ENCODE peak calls at places on chromosomes 12 and 14, in ten cellular contexts. One of them, this sample, is unnamed.

GRCh38 chr12:56948881-56949280 is 8.5 kb downstream of the RDH16 start:
- DNase-seq in stimulated activated CD4-positive, alpha-beta T cell treated with anti-CD3 and anti-CD28 coated beads, Interleukin-1b, Interleukin-23, amount 100 ng/mL, for 48 hours: no peak
- DNase-seq in NCI-H2081: no peak
- DNase-seq in posterior cingulate gyrus: no peak
- DNase-seq in activated CD4-positive, alpha-beta T cell treated with anti-CD3 and anti-CD28 coated beads, Interleukin-2, amount 10 ng/mL, durations not matched to agents 7 days and 5 days: no peak
- DNase-seq in psoas muscle: no peak
- DNase-seq in KBM-7: no peak
- DNase-seq in H4: no peak
- DNase-seq in stimulated activated CD8-positive, alpha-beta memory T cell treated with anti-CD3 and anti-CD28 coated beads, Interleukin-12 subunit alpha, Interleukin-12 subunit beta, amount 100 ng/mL, for 4 hours: no peak
- DNase-seq in right cardiac atrium: no peak
- DNase-seq in this sample: no peak

GRCh38 chr12:4997939-4998338 is 45.7 kb upstream of the KCNA5 start:
- DNase-seq in stimulated activated CD4-positive, alpha-beta T cell treated with anti-CD3 and anti-CD28 coated beads, Interleukin-1b, Interleukin-23, amount 100 ng/mL, for 48 hours: no peak
- DNase-seq in NCI-H2081: no peak
- DNase-seq in posterior cingulate gyrus: peak
- DNase-seq in activated CD4-positive, alpha-beta T cell treated with anti-CD3 and anti-CD28 coated beads, Interleukin-2, amount 10 ng/mL, durations not matched to agents 7 days and 5 days: no peak
- DNase-seq in psoas muscle: peak
- DNase-seq in KBM-7: no peak
- DNase-seq in H4: peak
- DNase-seq in stimulated activated CD8-positive, alpha-beta memory T cell treated with anti-CD3 and anti-CD28 coated beads, Interleukin-12 subunit alpha, Interleukin-12 subunit beta, amount 100 ng/mL, for 4 hours: no peak
- DNase-seq in right cardiac atrium: no peak
- DNase-seq in this sample: no peak

GRCh38 chr14:51552768-51553426 is 98.8 kb upstream of the FRMD6 start:
- DNase-seq in stimulated activated CD4-positive, alpha-beta T cell treated with anti-CD3 and anti-CD28 coated beads, Interleukin-1b, Interleukin-23, amount 100 ng/mL, for 48 hours: no peak
- DNase-seq in NCI-H2081: peak
- DNase-seq in posterior cingulate gyrus: no peak
- DNase-seq in activated CD4-positive, alpha-beta T cell treated with anti-CD3 and anti-CD28 coated beads, Interleukin-2, amount 10 ng/mL, durations not matched to agents 7 days and 5 days: no peak
- DNase-seq in psoas muscle: no peak
- DNase-seq in KBM-7: no peak
- DNase-seq in H4: no peak
- DNase-seq in stimulated activated CD8-positive, alpha-beta memory T cell treated with anti-CD3 and anti-CD28 coated beads, Interleukin-12 subunit alpha, Interleukin-12 subunit beta, amount 100 ng/mL, for 4 hours: no peak
- DNase-seq in right cardiac atrium: no peak
- DNase-seq in this sample: no peak

GRCh38 chr12:124927325-124928094 is 13.1 kb upstream of the UBC start:
- DNase-seq in stimulated activated CD4-positive, alpha-beta T cell treated with anti-CD3 and anti-CD28 coated beads, Interleukin-1b, Interleukin-23, amount 100 ng/mL, for 48 hours: peak
- DNase-seq in NCI-H2081: no peak
- DNase-seq in posterior cingulate gyrus: peak
- DNase-seq in activated CD4-positive, alpha-beta T cell treated with anti-CD3 and anti-CD28 coated beads, Interleukin-2, amount 10 ng/mL, durations not matched to agents 7 days and 5 days: peak
- DNase-seq in psoas muscle: peak
- DNase-seq in KBM-7: peak
- DNase-seq in H4: peak
- DNase-seq in stimulated activated CD8-positive, alpha-beta memory T cell treated with anti-CD3 and anti-CD28 coated beads, Interleukin-12 subunit alpha, Interleukin-12 subunit beta, amount 100 ng/mL, for 4 hours: peak
- DNase-seq in right cardiac atrium: peak
- DNase-seq in this sample: no peak

GRCh38 chr12:41188058-41188840 is at the start of gene PDZRN4:
- DNase-seq in stimulated activated CD4-positive, alpha-beta T cell treated with anti-CD3 and anti-CD28 coated beads, Interleukin-1b, Interleukin-23, amount 100 ng/mL, for 48 hours: no peak
- DNase-seq in NCI-H2081: peak
- DNase-seq in posterior cingulate gyrus: peak
- DNase-seq in activated CD4-positive, alpha-beta T cell treated with anti-CD3 and anti-CD28 coated beads, Interleukin-2, amount 10 ng/mL, durations not matched to agents 7 days and 5 days: no peak
- DNase-seq in psoas muscle: peak
- DNase-seq in KBM-7: no peak
- DNase-seq in H4: no peak
- DNase-seq in stimulated activated CD8-positive, alpha-beta memory T cell treated with anti-CD3 and anti-CD28 coated beads, Interleukin-12 subunit alpha, Interleukin-12 subunit beta, amount 100 ng/mL, for 4 hours: no peak
- DNase-seq in right cardiac atrium: peak
- DNase-seq in this sample: no peak

GRCh38 chr14:61632401-61633195 is 62.7 kb upstream of the HIF1A start:
- DNase-seq in stimulated activated CD4-positive, alpha-beta T cell treated with anti-CD3 and anti-CD28 coated beads, Interleukin-1b, Interleukin-23, amount 100 ng/mL, for 48 hours: no peak
- DNase-seq in NCI-H2081: no peak
- DNase-seq in posterior cingulate gyrus: no peak
- DNase-seq in activated CD4-positive, alpha-beta T cell treated with anti-CD3 and anti-CD28 coated beads, Interleukin-2, amount 10 ng/mL, durations not matched to agents 7 days and 5 days: no peak
- DNase-seq in psoas muscle: no peak
- DNase-seq in KBM-7: no peak
- DNase-seq in H4: no peak
- DNase-seq in stimulated activated CD8-positive, alpha-beta memory T cell treated with anti-CD3 and anti-CD28 coated beads, Interleukin-12 subunit alpha, Interleukin-12 subunit beta, amount 100 ng/mL, for 4 hours: no peak
- DNase-seq in right cardiac atrium: no peak
- DNase-seq in this sample: no peak

GRCh38 chr14:64732066-64732465 is 27.8 kb downstream of the PLEKHG3 start:
- DNase-seq in stimulated activated CD4-positive, alpha-beta T cell treated with anti-CD3 and anti-CD28 coated beads, Interleukin-1b, Interleukin-23, amount 100 ng/mL, for 48 hours: no peak
- DNase-seq in NCI-H2081: no peak
- DNase-seq in posterior cingulate gyrus: no peak
- DNase-seq in activated CD4-positive, alpha-beta T cell treated with anti-CD3 and anti-CD28 coated beads, Interleukin-2, amount 10 ng/mL, durations not matched to agents 7 days and 5 days: no peak
- DNase-seq in psoas muscle: peak
- DNase-seq in KBM-7: no peak
- DNase-seq in H4: no peak
- DNase-seq in stimulated activated CD8-positive, alpha-beta memory T cell treated with anti-CD3 and anti-CD28 coated beads, Interleukin-12 subunit alpha, Interleukin-12 subunit beta, amount 100 ng/mL, for 4 hours: no peak
- DNase-seq in right cardiac atrium: no peak
- DNase-seq in this sample: no peak

GRCh38 chr14:99822800-99823455 is 29.7 kb downstream of the EML1 start:
- DNase-seq in stimulated activated CD4-positive, alpha-beta T cell treated with anti-CD3 and anti-CD28 coated beads, Interleukin-1b, Interleukin-23, amount 100 ng/mL, for 48 hours: no peak
- DNase-seq in NCI-H2081: no peak
- DNase-seq in posterior cingulate gyrus: no peak
- DNase-seq in activated CD4-positive, alpha-beta T cell treated with anti-CD3 and anti-CD28 coated beads, Interleukin-2, amount 10 ng/mL, durations not matched to agents 7 days and 5 days: no peak
- DNase-seq in psoas muscle: no peak
- DNase-seq in KBM-7: no peak
- DNase-seq in H4: no peak
- DNase-seq in stimulated activated CD8-positive, alpha-beta memory T cell treated with anti-CD3 and anti-CD28 coated beads, Interleukin-12 subunit alpha, Interleukin-12 subunit beta, amount 100 ng/mL, for 4 hours: no peak
- DNase-seq in right cardiac atrium: no peak
- DNase-seq in this sample: no peak

GRCh38 chr12:31850268-31850667 is 108.9 kb upstream of the RESF1 start:
- DNase-seq in stimulated activated CD4-positive, alpha-beta T cell treated with anti-CD3 and anti-CD28 coated beads, Interleukin-1b, Interleukin-23, amount 100 ng/mL, for 48 hours: no peak
- DNase-seq in NCI-H2081: no peak
- DNase-seq in posterior cingulate gyrus: no peak
- DNase-seq in activated CD4-positive, alpha-beta T cell treated with anti-CD3 and anti-CD28 coated beads, Interleukin-2, amount 10 ng/mL, durations not matched to agents 7 days and 5 days: no peak
- DNase-seq in psoas muscle: no peak
- DNase-seq in KBM-7: no peak
- DNase-seq in H4: no peak
- DNase-seq in stimulated activated CD8-positive, alpha-beta memory T cell treated with anti-CD3 and anti-CD28 coated beads, Interleukin-12 subunit alpha, Interleukin-12 subunit beta, amount 100 ng/mL, for 4 hours: no peak
- DNase-seq in right cardiac atrium: no peak
- DNase-seq in this sample: no peak

GRCh38 chr12:1527789-1528188 is 66.6 kb downstream of the FBXL14 start:
- DNase-seq in stimulated activated CD4-positive, alpha-beta T cell treated with anti-CD3 and anti-CD28 coated beads, Interleukin-1b, Interleukin-23, amount 100 ng/mL, for 48 hours: no peak
- DNase-seq in NCI-H2081: no peak
- DNase-seq in posterior cingulate gyrus: no peak
- DNase-seq in activated CD4-positive, alpha-beta T cell treated with anti-CD3 and anti-CD28 coated beads, Interleukin-2, amount 10 ng/mL, durations not matched to agents 7 days and 5 days: no peak
- DNase-seq in psoas muscle: no peak
- DNase-seq in KBM-7: no peak
- DNase-seq in H4: peak
- DNase-seq in stimulated activated CD8-positive, alpha-beta memory T cell treated with anti-CD3 and anti-CD28 coated beads, Interleukin-12 subunit alpha, Interleukin-12 subunit beta, amount 100 ng/mL, for 4 hours: no peak
- DNase-seq in right cardiac atrium: no peak
- DNase-seq in this sample: no peak

GRCh38 chr14:33556382-33557121 is 394.3 kb downstream of the EGLN3 start:
- DNase-seq in stimulated activated CD4-positive, alpha-beta T cell treated with anti-CD3 and anti-CD28 coated beads, Interleukin-1b, Interleukin-23, amount 100 ng/mL, for 48 hours: no peak
- DNase-seq in NCI-H2081: no peak
- DNase-seq in posterior cingulate gyrus: no peak
- DNase-seq in activated CD4-positive, alpha-beta T cell treated with anti-CD3 and anti-CD28 coated beads, Interleukin-2, amount 10 ng/mL, durations not matched to agents 7 days and 5 days: no peak
- DNase-seq in psoas muscle: no peak
- DNase-seq in KBM-7: no peak
- DNase-seq in H4: no peak
- DNase-seq in stimulated activated CD8-positive, alpha-beta memory T cell treated with anti-CD3 and anti-CD28 coated beads, Interleukin-12 subunit alpha, Interleukin-12 subunit beta, amount 100 ng/mL, for 4 hours: no peak
- DNase-seq in right cardiac atrium: no peak
- DNase-seq in this sample: no peak

GRCh38 chr14:65792208-65792905 is 379.8 kb downstream of the FUT8 start:
- DNase-seq in stimulated activated CD4-positive, alpha-beta T cell treated with anti-CD3 and anti-CD28 coated beads, Interleukin-1b, Interleukin-23, amount 100 ng/mL, for 48 hours: no peak
- DNase-seq in NCI-H2081: no peak
- DNase-seq in posterior cingulate gyrus: no peak
- DNase-seq in activated CD4-positive, alpha-beta T cell treated with anti-CD3 and anti-CD28 coated beads, Interleukin-2, amount 10 ng/mL, durations not matched to agents 7 days and 5 days: no peak
- DNase-seq in psoas muscle: no peak
- DNase-seq in KBM-7: no peak
- DNase-seq in H4: peak
- DNase-seq in stimulated activated CD8-positive, alpha-beta memory T cell treated with anti-CD3 and anti-CD28 coated beads, Interleukin-12 subunit alpha, Interleukin-12 subunit beta, amount 100 ng/mL, for 4 hours: no peak
- DNase-seq in right cardiac atrium: no peak
- DNase-seq in this sample: no peak

GRCh38 chr12:79547735-79548347 is 142.9 kb downstream of the PAWR start:
- DNase-seq in stimulated activated CD4-positive, alpha-beta T cell treated with anti-CD3 and anti-CD28 coated beads, Interleukin-1b, Interleukin-23, amount 100 ng/mL, for 48 hours: no peak
- DNase-seq in NCI-H2081: peak
- DNase-seq in posterior cingulate gyrus: no peak
- DNase-seq in activated CD4-positive, alpha-beta T cell treated with anti-CD3 and anti-CD28 coated beads, Interleukin-2, amount 10 ng/mL, durations not matched to agents 7 days and 5 days: peak
- DNase-seq in psoas muscle: no peak
- DNase-seq in KBM-7: peak
- DNase-seq in H4: peak
- DNase-seq in stimulated activated CD8-positive, alpha-beta memory T cell treated with anti-CD3 and anti-CD28 coated beads, Interleukin-12 subunit alpha, Interleukin-12 subunit beta, amount 100 ng/mL, for 4 hours: no peak
- DNase-seq in right cardiac atrium: no peak
- DNase-seq in this sample: peak

GRCh38 chr12:47995976-47996375 is 8.3 kb downstream of the COL2A1 start:
- DNase-seq in stimulated activated CD4-positive, alpha-beta T cell treated with anti-CD3 and anti-CD28 coated beads, Interleukin-1b, Interleukin-23, amount 100 ng/mL, for 48 hours: no peak
- DNase-seq in NCI-H2081: peak
- DNase-seq in posterior cingulate gyrus: no peak
- DNase-seq in activated CD4-positive, alpha-beta T cell treated with anti-CD3 and anti-CD28 coated beads, Interleukin-2, amount 10 ng/mL, durations not matched to agents 7 days and 5 days: no peak
- DNase-seq in psoas muscle: no peak
- DNase-seq in KBM-7: no peak
- DNase-seq in H4: peak
- DNase-seq in stimulated activated CD8-positive, alpha-beta memory T cell treated with anti-CD3 and anti-CD28 coated beads, Interleukin-12 subunit alpha, Interleukin-12 subunit beta, amount 100 ng/mL, for 4 hours: no peak
- DNase-seq in right cardiac atrium: no peak
- DNase-seq in this sample: peak

GRCh38 chr12:113241191-113242017 is 20.1 kb downstream of the TPCN1 start:
- DNase-seq in stimulated activated CD4-positive, alpha-beta T cell treated with anti-CD3 and anti-CD28 coated beads, Interleukin-1b, Interleukin-23, amount 100 ng/mL, for 48 hours: no peak
- DNase-seq in NCI-H2081: peak
- DNase-seq in posterior cingulate gyrus: no peak
- DNase-seq in activated CD4-positive, alpha-beta T cell treated with anti-CD3 and anti-CD28 coated beads, Interleukin-2, amount 10 ng/mL, durations not matched to agents 7 days and 5 days: no peak
- DNase-seq in psoas muscle: peak
- DNase-seq in KBM-7: no peak
- DNase-seq in H4: peak
- DNase-seq in stimulated activated CD8-positive, alpha-beta memory T cell treated with anti-CD3 and anti-CD28 coated beads, Interleukin-12 subunit alpha, Interleukin-12 subunit beta, amount 100 ng/mL, for 4 hours: no peak
- DNase-seq in right cardiac atrium: no peak
- DNase-seq in this sample: peak

GRCh38 chr14:61889914-61890351 is 127.7 kb downstream of the SNAPC1 start:
- DNase-seq in stimulated activated CD4-positive, alpha-beta T cell treated with anti-CD3 and anti-CD28 coated beads, Interleukin-1b, Interleukin-23, amount 100 ng/mL, for 48 hours: peak
- DNase-seq in NCI-H2081: no peak
- DNase-seq in posterior cingulate gyrus: no peak
- DNase-seq in activated CD4-positive, alpha-beta T cell treated with anti-CD3 and anti-CD28 coated beads, Interleukin-2, amount 10 ng/mL, durations not matched to agents 7 days and 5 days: peak
- DNase-seq in psoas muscle: no peak
- DNase-seq in KBM-7: no peak
- DNase-seq in H4: no peak
- DNase-seq in stimulated activated CD8-positive, alpha-beta memory T cell treated with anti-CD3 and anti-CD28 coated beads, Interleukin-12 subunit alpha, Interleukin-12 subunit beta, amount 100 ng/mL, for 4 hours: no peak
- DNase-seq in right cardiac atrium: no peak
- DNase-seq in this sample: no peak

GRCh38 chr14:59213368-59214315 is 25.2 kb downstream of the DAAM1 start:
- DNase-seq in stimulated activated CD4-positive, alpha-beta T cell treated with anti-CD3 and anti-CD28 coated beads, Interleukin-1b, Interleukin-23, amount 100 ng/mL, for 48 hours: no peak
- DNase-seq in NCI-H2081: peak
- DNase-seq in posterior cingulate gyrus: no peak
- DNase-seq in activated CD4-positive, alpha-beta T cell treated with anti-CD3 and anti-CD28 coated beads, Interleukin-2, amount 10 ng/mL, durations not matched to agents 7 days and 5 days: no peak
- DNase-seq in psoas muscle: no peak
- DNase-seq in KBM-7: no peak
- DNase-seq in H4: no peak
- DNase-seq in stimulated activated CD8-positive, alpha-beta memory T cell treated with anti-CD3 and anti-CD28 coated beads, Interleukin-12 subunit alpha, Interleukin-12 subunit beta, amount 100 ng/mL, for 4 hours: no peak
- DNase-seq in right cardiac atrium: no peak
- DNase-seq in this sample: no peak

GRCh38 chr14:36161781-36162180 is 14.7 kb downstream of the PTCSC3 start:
- DNase-seq in stimulated activated CD4-positive, alpha-beta T cell treated with anti-CD3 and anti-CD28 coated beads, Interleukin-1b, Interleukin-23, amount 100 ng/mL, for 48 hours: no peak
- DNase-seq in NCI-H2081: no peak
- DNase-seq in posterior cingulate gyrus: no peak
- DNase-seq in activated CD4-positive, alpha-beta T cell treated with anti-CD3 and anti-CD28 coated beads, Interleukin-2, amount 10 ng/mL, durations not matched to agents 7 days and 5 days: no peak
- DNase-seq in psoas muscle: no peak
- DNase-seq in KBM-7: no peak
- DNase-seq in H4: no peak
- DNase-seq in stimulated activated CD8-positive, alpha-beta memory T cell treated with anti-CD3 and anti-CD28 coated beads, Interleukin-12 subunit alpha, Interleukin-12 subunit beta, amount 100 ng/mL, for 4 hours: no peak
- DNase-seq in right cardiac atrium: no peak
- DNase-seq in this sample: no peak

GRCh38 chr12:1716215-1716862 is 25.5 kb downstream of the ADIPOR2 start:
- DNase-seq in stimulated activated CD4-positive, alpha-beta T cell treated with anti-CD3 and anti-CD28 coated beads, Interleukin-1b, Interleukin-23, amount 100 ng/mL, for 48 hours: no peak
- DNase-seq in NCI-H2081: no peak
- DNase-seq in posterior cingulate gyrus: no peak
- DNase-seq in activated CD4-positive, alpha-beta T cell treated with anti-CD3 and anti-CD28 coated beads, Interleukin-2, amount 10 ng/mL, durations not matched to agents 7 days and 5 days: no peak
- DNase-seq in psoas muscle: no peak
- DNase-seq in KBM-7: no peak
- DNase-seq in H4: no peak
- DNase-seq in stimulated activated CD8-positive, alpha-beta memory T cell treated with anti-CD3 and anti-CD28 coated beads, Interleukin-12 subunit alpha, Interleukin-12 subunit beta, amount 100 ng/mL, for 4 hours: no peak
- DNase-seq in right cardiac atrium: no peak
- DNase-seq in this sample: no peak

GRCh38 chr12:16939871-16940306 is 333.9 kb upstream of the LMO3 start:
- DNase-seq in stimulated activated CD4-positive, alpha-beta T cell treated with anti-CD3 and anti-CD28 coated beads, Interleukin-1b, Interleukin-23, amount 100 ng/mL, for 48 hours: peak
- DNase-seq in NCI-H2081: peak
- DNase-seq in posterior cingulate gyrus: no peak
- DNase-seq in activated CD4-positive, alpha-beta T cell treated with anti-CD3 and anti-CD28 coated beads, Interleukin-2, amount 10 ng/mL, durations not matched to agents 7 days and 5 days: peak
- DNase-seq in psoas muscle: no peak
- DNase-seq in KBM-7: peak
- DNase-seq in H4: peak
- DNase-seq in stimulated activated CD8-positive, alpha-beta memory T cell treated with anti-CD3 and anti-CD28 coated beads, Interleukin-12 subunit alpha, Interleukin-12 subunit beta, amount 100 ng/mL, for 4 hours: no peak
- DNase-seq in right cardiac atrium: no peak
- DNase-seq in this sample: no peak

GRCh38 chr12:27970981-27971489 is 1.5 kb downstream of the PTHLH start:
- DNase-seq in stimulated activated CD4-positive, alpha-beta T cell treated with anti-CD3 and anti-CD28 coated beads, Interleukin-1b, Interleukin-23, amount 100 ng/mL, for 48 hours: no peak
- DNase-seq in NCI-H2081: no peak
- DNase-seq in posterior cingulate gyrus: no peak
- DNase-seq in activated CD4-positive, alpha-beta T cell treated with anti-CD3 and anti-CD28 coated beads, Interleukin-2, amount 10 ng/mL, durations not matched to agents 7 days and 5 days: no peak
- DNase-seq in psoas muscle: peak
- DNase-seq in KBM-7: no peak
- DNase-seq in H4: no peak
- DNase-seq in stimulated activated CD8-positive, alpha-beta memory T cell treated with anti-CD3 and anti-CD28 coated beads, Interleukin-12 subunit alpha, Interleukin-12 subunit beta, amount 100 ng/mL, for 4 hours: no peak
- DNase-seq in right cardiac atrium: peak
- DNase-seq in this sample: no peak

GRCh38 chr14:64801800-64802199 is 77.9 kb downstream of the SPTB start:
- DNase-seq in stimulated activated CD4-positive, alpha-beta T cell treated with anti-CD3 and anti-CD28 coated beads, Interleukin-1b, Interleukin-23, amount 100 ng/mL, for 48 hours: no peak
- DNase-seq in NCI-H2081: no peak
- DNase-seq in posterior cingulate gyrus: no peak
- DNase-seq in activated CD4-positive, alpha-beta T cell treated with anti-CD3 and anti-CD28 coated beads, Interleukin-2, amount 10 ng/mL, durations not matched to agents 7 days and 5 days: no peak
- DNase-seq in psoas muscle: no peak
- DNase-seq in KBM-7: peak
- DNase-seq in H4: no peak
- DNase-seq in stimulated activated CD8-positive, alpha-beta memory T cell treated with anti-CD3 and anti-CD28 coated beads, Interleukin-12 subunit alpha, Interleukin-12 subunit beta, amount 100 ng/mL, for 4 hours: no peak
- DNase-seq in right cardiac atrium: peak
- DNase-seq in this sample: no peak

GRCh38 chr14:58572092-58572853 is 65.5 kb upstream of the DACT1 start:
- DNase-seq in stimulated activated CD4-positive, alpha-beta T cell treated with anti-CD3 and anti-CD28 coated beads, Interleukin-1b, Interleukin-23, amount 100 ng/mL, for 48 hours: peak
- DNase-seq in NCI-H2081: no peak
- DNase-seq in posterior cingulate gyrus: no peak
- DNase-seq in activated CD4-positive, alpha-beta T cell treated with anti-CD3 and anti-CD28 coated beads, Interleukin-2, amount 10 ng/mL, durations not matched to agents 7 days and 5 days: peak
- DNase-seq in psoas muscle: no peak
- DNase-seq in KBM-7: no peak
- DNase-seq in H4: peak
- DNase-seq in stimulated activated CD8-positive, alpha-beta memory T cell treated with anti-CD3 and anti-CD28 coated beads, Interleukin-12 subunit alpha, Interleukin-12 subunit beta, amount 100 ng/mL, for 4 hours: no peak
- DNase-seq in right cardiac atrium: no peak
- DNase-seq in this sample: no peak

GRCh38 chr12:54258286-54258685 is 21.6 kb downstream of the CBX5 start:
- DNase-seq in stimulated activated CD4-positive, alpha-beta T cell treated with anti-CD3 and anti-CD28 coated beads, Interleukin-1b, Interleukin-23, amount 100 ng/mL, for 48 hours: no peak
- DNase-seq in NCI-H2081: no peak
- DNase-seq in posterior cingulate gyrus: no peak
- DNase-seq in activated CD4-positive, alpha-beta T cell treated with anti-CD3 and anti-CD28 coated beads, Interleukin-2, amount 10 ng/mL, durations not matched to agents 7 days and 5 days: no peak
- DNase-seq in psoas muscle: no peak
- DNase-seq in KBM-7: no peak
- DNase-seq in H4: no peak
- DNase-seq in stimulated activated CD8-positive, alpha-beta memory T cell treated with anti-CD3 and anti-CD28 coated beads, Interleukin-12 subunit alpha, Interleukin-12 subunit beta, amount 100 ng/mL, for 4 hours: no peak
- DNase-seq in right cardiac atrium: no peak
- DNase-seq in this sample: no peak

GRCh38 chr12:88944403-88944802 is 364.1 kb upstream of the KITLG start:
- DNase-seq in stimulated activated CD4-positive, alpha-beta T cell treated with anti-CD3 and anti-CD28 coated beads, Interleukin-1b, Interleukin-23, amount 100 ng/mL, for 48 hours: no peak
- DNase-seq in NCI-H2081: no peak
- DNase-seq in posterior cingulate gyrus: no peak
- DNase-seq in activated CD4-positive, alpha-beta T cell treated with anti-CD3 and anti-CD28 coated beads, Interleukin-2, amount 10 ng/mL, durations not matched to agents 7 days and 5 days: no peak
- DNase-seq in psoas muscle: no peak
- DNase-seq in KBM-7: peak
- DNase-seq in H4: peak
- DNase-seq in stimulated activated CD8-positive, alpha-beta memory T cell treated with anti-CD3 and anti-CD28 coated beads, Interleukin-12 subunit alpha, Interleukin-12 subunit beta, amount 100 ng/mL, for 4 hours: no peak
- DNase-seq in right cardiac atrium: no peak
- DNase-seq in this sample: no peak

GRCh38 chr14:93081875-93082570 is 33.7 kb downstream of the ITPK1 start:
- DNase-seq in stimulated activated CD4-positive, alpha-beta T cell treated with anti-CD3 and anti-CD28 coated beads, Interleukin-1b, Interleukin-23, amount 100 ng/mL, for 48 hours: no peak
- DNase-seq in NCI-H2081: no peak
- DNase-seq in posterior cingulate gyrus: no peak
- DNase-seq in activated CD4-positive, alpha-beta T cell treated with anti-CD3 and anti-CD28 coated beads, Interleukin-2, amount 10 ng/mL, durations not matched to agents 7 days and 5 days: no peak
- DNase-seq in psoas muscle: no peak
- DNase-seq in KBM-7: no peak
- DNase-seq in H4: no peak
- DNase-seq in stimulated activated CD8-positive, alpha-beta memory T cell treated with anti-CD3 and anti-CD28 coated beads, Interleukin-12 subunit alpha, Interleukin-12 subunit beta, amount 100 ng/mL, for 4 hours: peak
- DNase-seq in right cardiac atrium: peak
- DNase-seq in this sample: no peak

GRCh38 chr14:104137297-104138097 is 890 bp upstream of the KIF26A start:
- DNase-seq in stimulated activated CD4-positive, alpha-beta T cell treated with anti-CD3 and anti-CD28 coated beads, Interleukin-1b, Interleukin-23, amount 100 ng/mL, for 48 hours: peak
- DNase-seq in NCI-H2081: peak
- DNase-seq in posterior cingulate gyrus: peak
- DNase-seq in activated CD4-positive, alpha-beta T cell treated with anti-CD3 and anti-CD28 coated beads, Interleukin-2, amount 10 ng/mL, durations not matched to agents 7 days and 5 days: peak
- DNase-seq in psoas muscle: peak
- DNase-seq in KBM-7: peak
- DNase-seq in H4: peak
- DNase-seq in stimulated activated CD8-positive, alpha-beta memory T cell treated with anti-CD3 and anti-CD28 coated beads, Interleukin-12 subunit alpha, Interleukin-12 subunit beta, amount 100 ng/mL, for 4 hours: peak
- DNase-seq in right cardiac atrium: peak
- DNase-seq in this sample: peak

GRCh38 chr14:33568935-33569579 is 381.8 kb downstream of the EGLN3 start:
- DNase-seq in stimulated activated CD4-positive, alpha-beta T cell treated with anti-CD3 and anti-CD28 coated beads, Interleukin-1b, Interleukin-23, amount 100 ng/mL, for 48 hours: no peak
- DNase-seq in NCI-H2081: no peak
- DNase-seq in posterior cingulate gyrus: no peak
- DNase-seq in activated CD4-positive, alpha-beta T cell treated with anti-CD3 and anti-CD28 coated beads, Interleukin-2, amount 10 ng/mL, durations not matched to agents 7 days and 5 days: no peak
- DNase-seq in psoas muscle: no peak
- DNase-seq in KBM-7: no peak
- DNase-seq in H4: no peak
- DNase-seq in stimulated activated CD8-positive, alpha-beta memory T cell treated with anti-CD3 and anti-CD28 coated beads, Interleukin-12 subunit alpha, Interleukin-12 subunit beta, amount 100 ng/mL, for 4 hours: no peak
- DNase-seq in right cardiac atrium: no peak
- DNase-seq in this sample: no peak